ENCODE peak calls at places on chromosomes 16 and 17, in seven cellular contexts. B is HCT116, K is HepG2, O is H1, D is GM12878, W is SK-N-SH, S is K562. G is an unnamed sample.

GRCh38 chr16:2663553-2664521 is 18.5 kb upstream of the KCTD5 start:
- DNase-seq in W (no peak), K (no peak), O (no peak), B (no peak), D (no peak), S (no peak), G (no peak)

GRCh38 chr17:33178641-33179040 is 114.5 kb downstream of the ASIC2 start:
- DNase-seq in B (no peak), W (no peak), S (no peak), K (no peak), O (no peak), D (no peak), G (no peak)

GRCh38 chr17:6509295-6509771 is 47.0 kb downstream of the PITPNM3 start:
- DNase-seq in O (no peak), W (no peak), B (no peak), S (peak), K (no peak), D (no peak), G (no peak)

GRCh38 chr17:66737524-66737923 is 97.4 kb upstream of the CACNG5 start:
- DNase-seq in D (no peak), K (no peak), S (no peak), B (no peak), O (peak), W (no peak), G (no peak)

GRCh38 chr17:57588086-57588485 is 157.0 kb downstream of the CCDC182 start:
- DNase-seq in B (no peak), O (peak), W (no peak), S (no peak), D (no peak), K (no peak), G (no peak)

GRCh38 chr16:85197611-85198566 is 85.6 kb upstream of the CIBAR2 start:
- DNase-seq in B (no peak), W (no peak), D (no peak), O (no peak), S (no peak), K (peak), G (no peak)

GRCh38 chr16:23134274-23134673 is 15.0 kb downstream of the USP31 start:
- DNase-seq in W (peak), K (peak), O (no peak), B (no peak), S (no peak), D (no peak), G (no peak)

GRCh38 chr16:2515180-2515803 is 1.5 kb downstream of the ATP6V0C start:
- DNase-seq in W (no peak), S (no peak), B (no peak), O (no peak), K (no peak), D (no peak), G (no peak)

GRCh38 chr16:13883881-13884280 is 36.1 kb upstream of the ERCC4 start:
- DNase-seq in S (no peak), D (no peak), W (no peak), B (no peak), O (no peak), K (no peak), G (no peak)

GRCh38 chr16:3656491-3657468 is 2.3 kb downstream of the DNASE1 start:
- DNase-seq in S (no peak), D (no peak), O (no peak), K (no peak), W (no peak), B (no peak), G (no peak)

GRCh38 chr16:70254965-70255286 is 3.2 kb upstream of the EXOSC6 start:
- DNase-seq in K (no peak), S (no peak), O (no peak), B (no peak), D (no peak), W (no peak), G (no peak)

GRCh38 chr16:70255584-70255983 is 3.8 kb upstream of the EXOSC6 start:
- DNase-seq in O (no peak), W (no peak), K (no peak), S (peak), B (no peak), D (no peak), G (no peak)

GRCh38 chr16:70252355-70252988 is 732 bp upstream of the EXOSC6 start:
- DNase-seq in K (no peak), B (no peak), D (no peak), O (no peak), W (peak), S (peak), G (peak)

GRCh38 chr16:70253291-70254094 is 1.8 kb upstream of the EXOSC6 start:
- DNase-seq in D (no peak), S (peak), O (no peak), K (peak), W (peak), B (peak), G (peak)

DNA sequence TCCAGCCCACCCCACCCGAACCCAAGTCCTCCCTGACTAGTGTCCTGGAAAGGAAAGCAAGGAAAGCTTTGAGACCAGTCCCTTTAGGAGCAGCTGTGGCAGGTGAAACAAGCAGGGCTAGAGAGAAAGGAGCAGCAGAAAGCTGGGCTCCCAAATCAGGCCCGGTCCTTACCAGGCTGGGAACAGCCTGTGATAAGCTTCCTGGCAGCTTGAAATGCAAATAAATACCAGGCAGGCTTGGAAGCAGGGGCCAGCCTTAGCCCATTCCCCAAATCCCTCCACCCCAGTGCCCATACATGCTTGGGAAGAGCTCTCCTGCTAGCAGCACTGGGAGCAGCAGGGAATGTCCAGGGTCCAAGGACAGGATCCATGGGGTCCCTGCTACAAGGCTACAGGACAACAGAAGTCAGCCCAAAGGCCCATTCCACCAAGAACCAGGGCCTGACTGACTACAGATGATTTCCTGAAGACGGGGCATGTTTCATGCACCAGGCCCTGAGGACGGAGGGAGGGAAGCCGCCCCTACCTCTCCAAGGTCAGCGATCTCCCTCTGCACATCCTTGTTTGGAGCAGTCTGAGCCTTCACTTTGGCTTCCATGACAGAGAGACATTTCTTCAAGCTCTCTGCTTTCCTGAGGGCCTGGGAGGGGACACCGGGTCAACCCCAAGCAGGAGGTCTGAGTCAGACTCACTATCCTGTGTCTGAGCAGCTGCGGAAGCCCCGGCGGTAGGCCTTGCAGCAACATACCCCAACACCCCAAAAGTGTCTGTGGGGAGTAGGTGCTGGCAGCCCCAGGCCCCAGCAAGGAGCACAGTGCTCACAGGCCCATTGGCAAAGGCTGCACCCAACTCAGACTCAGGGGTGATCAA is 2.6 kb upstream of the EXOSC6 start:
- DNase-seq in O (no peak), D (no peak), B (no peak), K (no peak), W (no peak), S (peak), G (no peak)
- TF ChIP-seq JUND in O (no peak), D (no peak), B (no peak), K (no peak), W (no peak), S (no peak), G (no peak)

GRCh38 chr17:8861482-8862181 is 5.8 kb downstream of the PIK3R6 start:
- DNase-seq in W (no peak), D (no peak), B (no peak), K (no peak), O (no peak), S (no peak), G (no peak)

GRCh38 chr17:8859029-8859803 is 8.3 kb downstream of the PIK3R6 start:
- DNase-seq in B (no peak), O (no peak), D (no peak), S (peak), K (peak), W (no peak), G (no peak)

GRCh38 chr17:8859804-8860430 is 7.6 kb downstream of the PIK3R6 start:
- DNase-seq in W (no peak), O (no peak), B (no peak), D (no peak), S (no peak), K (no peak), G (no peak)

GRCh38 chr17:8865385-8865784 is 2.1 kb downstream of the PIK3R6 start:
- DNase-seq in W (no peak), B (no peak), K (no peak), S (no peak), O (no peak), D (no peak), G (no peak)

DNA sequence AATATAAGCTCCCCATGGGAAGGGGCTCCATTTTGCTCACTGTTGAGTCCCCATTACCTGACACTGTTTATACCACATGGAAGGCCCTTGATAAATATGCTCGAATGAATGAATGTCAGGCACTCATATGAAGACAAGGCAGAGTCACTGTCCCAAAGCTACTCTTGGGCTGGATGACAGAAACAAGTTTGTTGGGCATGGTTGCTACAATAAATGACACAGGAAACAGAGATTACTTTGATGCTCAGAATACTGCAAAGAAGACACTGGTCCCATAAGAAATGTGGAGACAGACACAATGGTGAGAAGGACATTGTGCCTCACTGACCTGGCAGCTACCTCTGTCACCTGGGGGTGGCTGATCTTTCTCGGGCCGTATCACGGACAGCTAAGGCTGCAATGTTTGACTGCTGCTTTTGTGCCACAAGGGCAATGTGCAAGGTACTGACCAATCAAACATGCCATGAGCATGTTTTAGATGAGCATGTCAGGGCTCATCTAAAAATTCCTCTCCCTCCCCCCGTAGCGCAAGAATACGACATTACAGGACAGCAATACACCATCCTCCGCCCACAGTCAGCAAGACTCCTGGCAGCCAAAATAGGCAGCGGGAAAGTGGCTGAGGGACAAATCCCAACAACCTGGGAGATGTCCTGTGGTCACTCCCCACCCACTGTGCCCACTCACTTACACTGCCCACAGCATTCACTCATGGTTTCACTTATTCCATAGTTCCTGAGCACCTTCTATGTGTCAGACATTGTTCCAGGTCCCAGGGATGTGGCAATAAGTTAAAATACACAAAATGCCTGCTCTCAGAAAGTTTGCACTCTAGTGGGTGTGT is 5.0 kb downstream of the PIK3R6 start:
- DNase-seq in W (no peak), B (no peak), D (no peak), O (no peak), K (no peak), S (no peak), G (no peak)
- TF ChIP-seq JUND in W (no peak), B (no peak), D (no peak), O (no peak), K (no peak), S (no peak), G (no peak)

GRCh38 chr16:275786-276232 is at the start of gene RGS11:
- DNase-seq in S (no peak), D (no peak), K (no peak), W (peak), B (no peak), O (no peak), G (no peak)
- TF ChIP-seq JUND in S (no peak), D (no peak), K (no peak), W (no peak), B (no peak), O (no peak), G (no peak)

GRCh38 chr16:89027281-89027680 is 50.3 kb upstream of the CBFA2T3 start:
- DNase-seq in W (no peak), D (no peak), O (no peak), S (no peak), B (no peak), K (no peak), G (no peak)
- TF ChIP-seq JUND in W (no peak), D (no peak), O (no peak), S (no peak), B (no peak), K (no peak), G (no peak)

G was measured in T47D.